ENCODE peak calls at places on chromosomes 2 and 18, in seven cellular contexts. L is HAP-1; D is Karpas-422; X is upper lobe of left lung; M is left ventricle myocardium inferior; Z is effector memory CD4-positive, alpha-beta T cell; G is body of pancreas. T is an unnamed sample.

GRCh38 chr18:2986150-2986865 is 26.6 kb downstream of the LPIN2 start:
- DNase-seq in L (no peak), D (no peak), X (no peak), M (no peak), Z (no peak), G (no peak), T (no peak)

GRCh38 chr2:163266772-163267171 is 428.2 kb upstream of the KCNH7 start:
- DNase-seq in L (no peak), D (no peak), X (no peak), M (no peak), Z (no peak), G (no peak), T (no peak)

GRCh38 chr18:55413474-55413873 is 174.5 kb downstream of the TCF4 start:
- DNase-seq in L (no peak), D (no peak), X (no peak), M (no peak), Z (no peak), G (no peak), T (no peak)

GRCh38 chr2:232485757-232486557 is 1.7 kb downstream of the ECEL1 start:
- DNase-seq in L (no peak), D (no peak), X (peak; percentile 83), M (peak; percentile 7), Z (no peak), G (peak; percentile 4), T (no peak)

GRCh38 chr2:229195346-229195947 is 75.6 kb downstream of the PID1 start:
- DNase-seq in L (no peak), D (no peak), X (no peak), M (no peak), Z (no peak), G (no peak), T (no peak)

GRCh38 chr2:232574674-232575403 is 24.4 kb downstream of the EIF4E2 start:
- DNase-seq in L (no peak), D (no peak), X (no peak), M (no peak), Z (no peak), G (no peak), T (no peak)

GRCh38 chr2:189165656-189166380 is 13.7 kb downstream of the COL5A2 start:
- DNase-seq in L (no peak), D (no peak), X (no peak), M (no peak), Z (no peak), G (no peak), T (no peak)

GRCh38 chr2:144152817-144153271 is 367.1 kb downstream of the ZEB2 start:
- DNase-seq in L (no peak), D (peak; percentile 81), X (no peak), M (no peak), Z (no peak), G (no peak), T (no peak)

GRCh38 chr18:46630160-46630559 is 26.9 kb downstream of the LOXHD1 start:
- DNase-seq in L (no peak), D (no peak), X (no peak), M (no peak), Z (no peak), G (no peak), T (no peak)

GRCh38 chr2:36356990-36357505 is 1.5 kb downstream of the CRIM1 start:
- DNase-seq in L (peak; percentile 51), D (no peak), X (no peak), M (no peak), Z (no peak), G (no peak), T (no peak)

GRCh38 chr2:69767034-69767433 is 25.1 kb downstream of the ANXA4 start:
- DNase-seq in L (no peak), D (no peak), X (no peak), M (no peak), Z (no peak), G (no peak), T (no peak)

GRCh38 chr2:108623616-108624015 is 89.3 kb downstream of the LIMS1 start:
- DNase-seq in L (no peak), D (no peak), X (no peak), M (no peak), Z (no peak), G (no peak), T (no peak)

GRCh38 chr2:152594792-152595191 is 122.5 kb downstream of the PRPF40A start:
- DNase-seq in L (no peak), D (no peak), X (no peak), M (no peak), Z (no peak), G (peak; percentile 12), T (no peak)

GRCh38 chr2:133788391-133788790 is 220.1 kb upstream of the NCKAP5 start:
- DNase-seq in L (no peak), D (no peak), X (no peak), M (no peak), Z (no peak), G (no peak), T (no peak)

GRCh38 chr2:56671973-56672569 is 488.3 kb downstream of the CCDC85A start:
- DNase-seq in L (no peak), D (no peak), X (no peak), M (no peak), Z (no peak), G (no peak), T (no peak)
- H3K9me3 ChIP-seq in L (no peaks in the 10 kb centered on the region), D (peaks cover 7% of the 10 kb centered on the region), X (no peaks in the 10 kb centered on the region), M (peaks cover 39% of the 10 kb centered on the region), Z (no peaks in the 10 kb centered on the region), G (no peaks in the 10 kb centered on the region), T (no peaks in the 10 kb centered on the region)

GRCh38 chr2:81093031-81093430 is 788.5 kb upstream of the LRRTM1 start:
- DNase-seq in L (peak; percentile 10), D (no peak), X (no peak), M (no peak), Z (no peak), G (no peak), T (no peak)
- H3K9me3 ChIP-seq in L (no peaks in the 10 kb centered on the region), D (peaks cover 45% of the 10 kb centered on the region), X (no peaks in the 10 kb centered on the region), M (no peaks in the 10 kb centered on the region), Z (no peaks in the 10 kb centered on the region), G (no peaks in the 10 kb centered on the region), T (peaks cover 3% of the 10 kb centered on the region)

DNA sequence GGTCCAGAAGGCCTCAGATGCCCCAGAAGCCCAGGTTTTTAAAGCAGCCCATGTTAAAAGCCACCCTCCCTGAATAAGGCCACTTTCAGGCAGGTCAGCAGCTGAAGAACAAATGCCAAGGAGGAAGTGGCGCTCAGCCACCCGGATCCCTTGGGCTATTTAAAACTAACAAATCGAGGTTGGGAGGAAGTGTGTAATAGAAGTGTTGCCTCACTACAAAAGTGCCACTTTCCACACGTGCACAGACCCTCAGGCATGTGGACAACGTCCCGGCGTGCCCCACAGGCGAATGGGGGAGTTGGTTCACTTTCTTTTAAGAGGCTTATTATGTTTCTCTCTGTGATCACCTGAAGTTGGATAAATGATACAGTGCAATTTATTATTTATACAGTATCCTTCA is 173.8 kb upstream of the SALL3 start:
- DNase-seq in L (no peak), D (peak; percentile 78), X (no peak), M (no peak), Z (no peak), G (no peak), T (no peak)
- H3K9me3 ChIP-seq in L (no peaks in the 10 kb centered on the region), D (no peaks in the 10 kb centered on the region), X (no peaks in the 10 kb centered on the region), M (peaks cover 4% of the 10 kb centered on the region), Z (no peaks in the 10 kb centered on the region), G (no peaks in the 10 kb centered on the region), T (no peaks in the 10 kb centered on the region)

GRCh38 chr18:61741881-61742280 is 150.9 kb downstream of the RNF152 start:
- DNase-seq in L (no peak), D (no peak), X (no peak), M (no peak), Z (no peak), G (no peak), T (no peak)

GRCh38 chr18:61736168-61736567 is 156.6 kb downstream of the RNF152 start:
- DNase-seq in L (no peak), D (no peak), X (no peak), M (no peak), Z (no peak), G (no peak), T (no peak)

GRCh38 chr18:61735564-61736102 is 157.2 kb downstream of the RNF152 start:
- DNase-seq in L (no peak), D (no peak), X (no peak), M (no peak), Z (no peak), G (peak; percentile 47), T (no peak)

GRCh38 chr18:61738042-61738441 is 154.8 kb downstream of the RNF152 start:
- DNase-seq in L (no peak), D (no peak), X (no peak), M (no peak), Z (no peak), G (no peak), T (no peak)

DNA sequence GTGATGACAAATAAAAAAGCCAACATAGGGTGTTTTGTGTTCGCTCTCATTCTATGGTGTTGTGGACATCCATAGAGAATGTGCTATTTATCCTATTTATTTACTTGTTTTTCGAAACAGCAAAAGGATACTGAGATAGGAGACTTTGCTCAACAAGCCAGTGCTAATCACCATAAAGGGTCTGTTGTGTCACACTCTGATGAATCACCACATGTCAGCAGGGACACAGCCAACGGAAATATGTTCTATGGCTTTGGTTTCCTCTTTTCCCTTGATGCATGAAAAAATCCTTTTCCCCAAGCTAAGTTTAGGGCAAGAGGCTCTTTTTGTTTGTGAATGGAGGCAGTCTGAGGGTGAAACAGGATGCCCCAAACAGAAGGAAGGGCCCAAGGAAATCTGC is 154.3 kb downstream of the RNF152 start:
- DNase-seq in L (no peak), D (no peak), X (no peak), M (no peak), Z (no peak), G (no peak), T (no peak)
- H3K9me3 ChIP-seq in L (no peaks in the 10 kb centered on the region), D (no peaks in the 10 kb centered on the region), X (no peaks in the 10 kb centered on the region), M (no peaks in the 10 kb centered on the region), Z (no peaks in the 10 kb centered on the region), G (no peaks in the 10 kb centered on the region), T (no peaks in the 10 kb centered on the region)

DNA sequence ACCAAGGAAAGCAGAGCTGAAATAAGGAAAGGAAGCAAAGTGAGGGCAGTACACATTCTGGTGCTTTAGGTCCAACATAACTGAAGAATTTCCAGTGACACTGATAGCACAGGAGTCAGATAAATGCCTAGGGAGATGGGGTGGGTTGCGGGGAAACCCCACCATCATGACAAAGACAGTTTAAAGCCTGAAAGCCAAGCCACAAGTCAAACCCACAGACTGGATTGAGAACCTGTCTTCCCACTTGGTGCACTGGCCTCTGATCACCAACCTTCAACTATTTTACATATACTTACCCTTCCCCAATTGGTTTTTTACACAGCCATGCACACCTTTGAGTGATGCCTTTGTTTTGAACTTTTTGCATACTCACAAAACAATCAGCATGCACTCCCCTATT is 22.2 kb upstream of the PDK1 start:
- DNase-seq in L (no peak), D (no peak), X (no peak), M (no peak), Z (no peak), G (no peak), T (no peak)
- H3K9me3 ChIP-seq in L (no peaks in the 10 kb centered on the region), D (peaks cover 7% of the 10 kb centered on the region), X (no peaks in the 10 kb centered on the region), M (peaks cover 12% of the 10 kb centered on the region), Z (peaks cover 5% of the 10 kb centered on the region), G (no peaks in the 10 kb centered on the region), T (peaks cover 2% of the 10 kb centered on the region)

DNA sequence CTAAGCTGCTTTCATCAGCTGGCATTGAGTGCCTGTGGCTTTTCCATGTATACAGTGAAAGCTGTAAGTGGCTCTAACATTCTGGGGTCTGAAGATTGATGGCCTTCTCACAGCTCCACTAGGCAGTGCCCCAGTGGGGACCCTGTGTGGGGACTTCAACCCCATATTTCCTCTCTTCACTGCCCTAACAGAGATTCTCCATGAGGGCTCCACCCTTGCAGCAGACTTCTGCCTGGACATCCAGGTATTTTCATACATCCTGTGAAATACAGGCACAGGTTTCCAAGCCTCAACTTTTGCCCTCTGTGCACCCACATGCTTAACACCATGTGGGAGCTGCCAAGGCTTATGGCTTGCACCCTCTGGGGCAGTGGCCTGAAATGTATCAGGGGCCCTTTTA is 188.2 kb upstream of the SYT4 start:
- DNase-seq in L (no peak), D (no peak), X (no peak), M (no peak), Z (no peak), G (no peak), T (no peak)
- H3K9me3 ChIP-seq in L (no peaks in the 10 kb centered on the region), D (peaks cover 32% of the 10 kb centered on the region), X (peaks cover 8% of the 10 kb centered on the region), M (peaks cover 24% of the 10 kb centered on the region), Z (peaks cover 9% of the 10 kb centered on the region), G (no peaks in the 10 kb centered on the region), T (no peaks in the 10 kb centered on the region)

T was measured in T-helper 17 cell.